ENCODE peak calls at places on chromosomes 16 and 17, in four cellular contexts. Y is tibial nerve, G is brain microvascular endothelial cell, W is epithelial cell of esophagus. F is an unnamed sample.

GRCh38 chr16:85419503-85420408 is 193.4 kb upstream of the GSE1 start:
- DNase-seq in Y (no peak), G (no peak), W (no peak), F (no peak)

GRCh38 chr17:31448467-31449077 is 57.1 kb downstream of the RAB11FIP4 start:
- DNase-seq in Y (no peak), G (no peak), W (no peak), F (no peak)

GRCh38 chr17:70067104-70067503 is 7.9 kb upstream of the KCNJ16 start:
- DNase-seq in Y (no peak), G (no peak), W (no peak), F (no peak)

GRCh38 chr17:47257651-47258339 is 4.2 kb downstream of the ITGB3 start:
- DNase-seq in Y (no peak), G (peak), W (peak), F (no peak)

GRCh38 chr16:19844945-19845641 is 39.6 kb downstream of the GPRC5B start:
- DNase-seq in Y (no peak), G (peak), W (peak), F (no peak)

GRCh38 chr17:44775136-44775837 is 16.5 kb downstream of the ADAM11 start:
- DNase-seq in Y (no peak), G (peak), W (peak), F (peak)

GRCh38 chr16:65737831-65738230 is 616.0 kb upstream of the CDH11 start:
- DNase-seq in Y (no peak), G (no peak), W (no peak), F (no peak)

GRCh38 chr17:19369846-19370492 is 7.4 kb upstream of the B9D1 start:
- DNase-seq in Y (no peak), G (no peak), W (peak), F (no peak)

GRCh38 chr17:19380551-19381284 is 2.4 kb downstream of the MAPK7 start:
- DNase-seq in Y (no peak), G (no peak), W (no peak), F (no peak)

GRCh38 chr17:50631908-50632571 is 2.6 kb upstream of the ABCC3 start:
- DNase-seq in Y (no peak), G (no peak), W (peak), F (no peak)

GRCh38 chr17:50634123-50634914 is at the start of gene ABCC3:
- DNase-seq in Y (no peak), G (no peak), W (peak), F (no peak)

GRCh38 chr17:50632637-50633036 is 2.0 kb upstream of the ABCC3 start:
- DNase-seq in Y (no peak), G (no peak), W (no peak), F (no peak)

GRCh38 chr17:50634915-50635719 is 436 bp downstream of the ABCC3 start:
- DNase-seq in Y (no peak), G (no peak), W (no peak), F (no peak)

GRCh38 chr17:50633683-50634082 is 998 bp upstream of the ABCC3 start:
- DNase-seq in Y (no peak), G (no peak), W (no peak), F (no peak)
- TF ChIP-seq CTCF in Y (no peak), G (no peak), W (no peak), F (no peak)

GRCh38 chr17:81489986-81490598 is 22.5 kb downstream of the ACTG1 start:
- DNase-seq in Y (no peak), G (no peak), W (no peak), F (no peak)
- H3K4me3 ChIP-seq in Y (no peak), G (no peak), W (no peak), F (no peak)

GRCh38 chr17:28033972-28034714 is 8.3 kb upstream of the NLK start:
- DNase-seq in Y (peak), G (peak), W (peak), F (no peak)
- TF ChIP-seq CTCF in Y (no peak), G (peak), W (no peak), F (no peak)

DNA sequence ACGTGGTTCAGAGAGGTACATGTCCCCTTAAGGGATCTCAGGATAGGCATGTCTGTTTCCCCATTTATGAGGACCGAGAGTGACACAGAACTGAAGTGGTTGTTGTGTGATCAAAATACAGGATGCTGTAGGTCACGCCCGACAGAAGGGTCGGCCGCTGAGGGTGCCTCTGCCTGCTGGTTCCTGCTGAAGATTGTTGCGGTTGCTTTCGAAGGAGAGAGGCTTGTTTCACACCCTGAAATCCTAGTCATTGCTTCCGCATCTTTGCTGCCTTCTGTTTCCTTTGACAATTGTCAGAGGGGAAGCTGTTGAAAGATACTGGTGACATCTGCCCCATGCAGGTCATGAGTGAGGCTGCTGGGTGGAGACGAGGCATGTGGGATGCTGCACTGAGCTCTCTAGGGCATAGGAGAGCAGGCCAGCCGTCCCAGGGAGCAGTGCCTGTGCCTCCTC is 3.8 kb upstream of the NAT9 start:
- DNase-seq in Y (peak), G (no peak), W (no peak), F (no peak)
- H3K4me3 ChIP-seq in Y (no peak), G (no peak), W (no peak), F (no peak)

GRCh38 chr17:38703742-38704644 is 1.1 kb upstream of the MLLT6 start:
- DNase-seq in Y (peak), G (no peak), W (peak), F (no peak)
- TF ChIP-seq CTCF in Y (no peak), G (no peak), W (no peak), F (no peak)

F was measured in thoracic aorta.